ENCODE peak calls at places on chromosomes 5 and 9, in five cellular contexts. F is fibroblast of lung; O is right atrium auricular region; L is tibial nerve; W is effector memory CD4-positive, alpha-beta T cell. H is an unnamed sample.

GRCh38 chr9:129697956-129698757 is 32.7 kb downstream of the PRRX2 start:
- DNase-seq in L (peak; percentile 34), O (peak; percentile 96), W (no peak), F (peak; percentile 29), H (peak; percentile 25)

GRCh38 chr5:134079748-134080581 is 34.5 kb upstream of the TCF7 start:
- DNase-seq in O (no peak), L (no peak), F (no peak), W (peak; percentile 45), H (no peak)

GRCh38 chr5:54329731-54330709 is 19.6 kb upstream of the ARL15 start:
- DNase-seq in W (no peak), O (no peak), F (peak; percentile 99), L (no peak), H (no peak)

GRCh38 chr9:4864234-4864661 is 71.5 kb downstream of the RCL1 start:
- DNase-seq in O (no peak), F (no peak), L (no peak), W (no peak), H (no peak)

GRCh38 chr5:96780626-96781025 is 27.1 kb downstream of the ERAP1 start:
- DNase-seq in W (no peak), O (no peak), F (peak; percentile 62), L (no peak), H (no peak)

GRCh38 chr5:109318455-109319108 is 91.2 kb downstream of the PJA2 start:
- DNase-seq in L (no peak), O (no peak), W (no peak), F (no peak), H (no peak)

GRCh38 chr5:177302354-177303110 is 987 bp downstream of the RAB24 start:
- DNase-seq in W (no peak), L (no peak), F (peak; percentile 21), O (peak; percentile 56), H (peak; percentile 39)

GRCh38 chr5:63960646-63961045 is 1.6 kb downstream of the HTR1A start:
- DNase-seq in L (no peak), O (no peak), W (no peak), F (no peak), H (no peak)

GRCh38 chr5:150622157-150622556 is 18.3 kb upstream of the SYNPO start:
- DNase-seq in W (no peak), O (no peak), L (no peak), F (peak; percentile 92), H (no peak)

GRCh38 chr5:95216136-95216955 is 68.5 kb downstream of the MCTP1 start:
- DNase-seq in O (no peak), W (no peak), F (peak; percentile 6), L (no peak), H (peak; percentile 16)

GRCh38 chr5:138655530-138656245 is 80.5 kb upstream of the HSPA9 start:
- DNase-seq in F (no peak), O (peak; percentile 68), W (no peak), L (peak; percentile 38), H (no peak)

GRCh38 chr9:126375386-126375785 is 48.8 kb downstream of the MVB12B start:
- DNase-seq in F (peak; percentile 46), W (no peak), O (no peak), L (no peak), H (peak; percentile 35)

GRCh38 chr5:172953776-172954189 is 5.4 kb upstream of the RPL26L1 start:
- DNase-seq in F (peak; percentile 99), O (no peak), L (no peak), W (no peak), H (no peak)

GRCh38 chr5:5383461-5383860 is 39.0 kb upstream of the ICE1 start:
- DNase-seq in F (no peak), W (no peak), O (no peak), L (no peak), H (no peak)

GRCh38 chr9:17453751-17454150 is 125.1 kb upstream of the SH3GL2 start:
- DNase-seq in W (no peak), O (no peak), L (no peak), F (peak; percentile 20), H (no peak)

GRCh38 chr5:34009610-34010009 is 1.8 kb upstream of the AMACR start:
- DNase-seq in F (no peak), W (no peak), L (no peak), O (no peak), H (no peak)

GRCh38 chr9:135239100-135239768 is 151.8 kb downstream of the OLFM1 start:
- DNase-seq in W (no peak), L (no peak), O (no peak), F (no peak), H (no peak)

GRCh38 chr5:135185461-135186075 is 151.5 kb upstream of the PITX1 start:
- DNase-seq in O (peak; percentile 43), W (no peak), L (no peak), F (peak; percentile 82), H (no peak)

GRCh38 chr5:37722236-37723146 is 117.3 kb downstream of the GDNF start:
- DNase-seq in L (no peak), W (no peak), F (peak; percentile 99), O (no peak), H (no peak)

GRCh38 chr5:73365301-73365853 is 83.2 kb downstream of the FOXD1 start:
- DNase-seq in L (no peak), W (no peak), O (no peak), F (peak; percentile 94), H (no peak)

GRCh38 chr5:180067986-180068385 is 3.6 kb downstream of the RNF130 start:
- DNase-seq in L (no peak), O (no peak), W (no peak), F (no peak), H (peak; percentile 47)

GRCh38 chr5:67166460-67166871 is 30.1 kb downstream of the CD180 start:
- DNase-seq in O (peak; percentile 76), F (no peak), L (no peak), W (peak; percentile 63), H (no peak)

GRCh38 chr5:133814152-133814551 is 154.3 kb downstream of the C5orf15 start:
- DNase-seq in O (no peak), F (peak; percentile 9), L (no peak), W (no peak), H (no peak)

GRCh38 chr9:87212563-87213154 is 265.4 kb upstream of the GAS1 start:
- DNase-seq in F (peak; percentile 77), O (no peak), L (no peak), W (no peak), H (peak; percentile 17)

DNA sequence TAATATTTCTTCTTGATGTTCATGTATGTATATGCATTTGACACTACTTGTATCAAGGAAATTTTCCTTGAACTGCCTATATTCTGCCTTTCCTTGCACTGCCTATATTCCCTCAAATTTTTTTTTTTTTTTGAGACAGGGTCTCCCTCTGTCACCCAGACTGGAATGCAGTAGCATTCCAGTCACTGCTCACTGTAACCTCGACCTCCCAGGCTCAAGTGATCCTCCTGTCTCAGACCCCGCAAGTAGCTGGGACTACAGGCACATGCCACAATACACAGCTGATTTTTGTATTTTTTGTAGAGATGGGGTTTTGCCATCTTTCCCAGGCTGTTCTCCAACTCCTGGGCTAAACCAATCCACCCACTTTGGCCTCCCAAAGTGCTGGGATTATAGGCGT is 4.1 kb downstream of the HMGCS1 start:
- DNase-seq in L (no peak), F (no peak), O (no peak), W (no peak), H (peak; percentile 31)
- H3K4me1 ChIP-seq in L (no peaks in the 10 kb centered on the region), F (peaks cover 2% of the 10 kb centered on the region), O (peaks cover 34% of the 10 kb centered on the region), W (peaks cover 10% of the 10 kb centered on the region), H (peaks cover 56% of the 10 kb centered on the region)

DNA sequence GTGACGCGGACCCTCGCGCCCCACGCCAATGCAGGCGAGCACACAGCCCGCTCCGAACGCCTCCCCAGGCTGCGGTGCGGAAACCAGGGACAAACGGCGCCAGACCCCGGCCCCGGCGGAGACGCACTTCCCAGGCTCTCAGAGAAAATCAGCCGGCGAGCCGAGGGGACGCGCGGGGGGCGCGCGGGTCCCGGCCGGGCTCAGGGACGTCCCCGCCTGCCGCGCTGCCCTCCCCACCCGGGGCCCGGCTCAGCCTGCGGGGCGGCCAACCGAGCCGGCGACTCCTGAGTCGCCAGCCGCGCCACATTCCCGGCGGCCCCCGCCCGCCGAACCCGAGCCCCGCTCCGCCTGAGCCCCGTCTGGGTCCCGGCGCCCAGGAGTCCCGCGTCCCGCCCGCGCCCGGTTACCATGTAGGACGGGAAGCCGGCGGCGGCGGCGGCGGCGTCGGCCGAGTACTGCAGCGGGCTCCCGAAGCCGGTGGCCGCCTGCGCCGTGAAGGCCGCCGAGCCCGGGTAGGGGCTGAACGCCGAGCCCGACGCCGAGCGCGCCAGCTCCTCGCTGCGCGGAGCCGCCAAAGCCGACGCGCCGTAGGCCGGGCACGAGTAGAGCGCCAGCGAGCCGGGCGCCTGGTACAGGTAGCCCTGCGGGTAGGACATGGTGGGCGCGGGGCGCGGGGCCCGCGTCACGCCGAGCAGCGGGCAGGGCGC is 566 bp downstream of the IRX2 start:
- DNase-seq in O (peak; percentile 16), F (peak; percentile 50), L (no peak), W (no peak), H (peak; percentile 78)
- H3K27me3 ChIP-seq in O (peaks cover 64% of the 10 kb centered on the region), F (no peaks in the 10 kb centered on the region), L (peaks cover 90% of the 10 kb centered on the region), W (peaks cover 43% of the 10 kb centered on the region), H (peaks cover 46% of the 10 kb centered on the region)

GRCh38 chr5:170353946-170354345 is 35.2 kb downstream of the KCNMB1 start:
- DNase-seq in O (no peak), W (no peak), F (no peak), L (peak; percentile 47), H (no peak)
- H3K4me1 ChIP-seq in O (peaks cover 28% of the 10 kb centered on the region), W (no peaks in the 10 kb centered on the region), F (no peaks in the 10 kb centered on the region), L (no peaks in the 10 kb centered on the region), H (peaks cover 6% of the 10 kb centered on the region)

GRCh38 chr9:92468206-92468605 is 14.1 kb downstream of the ASPN start:
- DNase-seq in L (no peak), W (no peak), F (peak; percentile 61), O (no peak), H (no peak)

GRCh38 chr9:92463989-92464388 is 18.3 kb downstream of the ASPN start:
- DNase-seq in L (no peak), O (no peak), W (no peak), F (peak; percentile 98), H (no peak)

GRCh38 chr9:92463387-92463786 is 18.9 kb downstream of the ASPN start:
- DNase-seq in L (no peak), O (no peak), F (no peak), W (no peak), H (no peak)

GRCh38 chr9:92467511-92467910 is 14.8 kb downstream of the ASPN start:
- DNase-seq in L (no peak), O (no peak), F (no peak), W (no peak), H (no peak)

DNA sequence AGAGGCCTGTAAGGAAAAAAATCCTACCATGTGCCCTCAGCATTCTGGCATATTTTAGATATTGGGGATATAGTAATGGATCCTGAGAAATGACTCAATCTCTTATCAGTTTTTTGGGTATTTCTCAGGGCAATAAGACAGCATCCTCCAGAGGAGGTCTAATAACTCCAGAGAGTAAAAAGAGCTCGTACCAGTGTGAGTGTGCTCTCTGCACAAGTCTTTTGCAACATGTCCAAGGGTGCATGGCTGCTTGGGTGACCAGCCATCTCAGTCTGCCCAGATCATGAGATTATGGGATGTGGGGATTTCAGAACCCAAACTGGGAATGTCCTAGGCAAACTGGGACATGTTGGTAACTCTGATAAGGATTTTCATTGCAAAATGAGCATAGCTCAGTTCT is 15.3 kb downstream of the ASPN start:
- DNase-seq in W (no peak), O (no peak), L (no peak), F (no peak), H (no peak)
- H3K27me3 ChIP-seq in W (no peaks in the 10 kb centered on the region), O (no peaks in the 10 kb centered on the region), L (no peaks in the 10 kb centered on the region), F (no peaks in the 10 kb centered on the region), H (no peaks in the 10 kb centered on the region)